ENCODE peak calls at places on chromosomes 16 and 17, in ten cellular contexts. Q, F, W, R, X, Y, H, K, O and A are unnamed samples.
A peak's percentile ranks its signal among the peaks of the same experiment; 100 is the strongest.

GRCh38 chr17:35799942-35800341 is 4.5 kb upstream of the MMP28 start:
- DNase-seq in Q (no peak), F (no peak), W (no peak), R (no peak), X (peak; percentile 30), Y (no peak), H (no peak), K (no peak), O (no peak), A (no peak)

GRCh38 chr16:11254913-11255736 is 879 bp downstream of the SOCS1 start:
- DNase-seq in Q (no peak), F (no peak), W (peak; percentile 64), R (no peak), X (no peak), Y (peak; percentile 57), H (no peak), K (peak; percentile 75), O (peak; percentile 63), A (peak; percentile 74)

GRCh38 chr16:116015-116414 is 22.5 kb downstream of the NPRL3 start:
- DNase-seq in Q (no peak), F (no peak), W (no peak), R (no peak), X (no peak), Y (no peak), H (no peak), K (no peak), O (no peak), A (no peak)

GRCh38 chr16:72060405-72060804 is 2.6 kb upstream of the HPR start:
- DNase-seq in Q (no peak), F (no peak), W (no peak), R (no peak), X (no peak), Y (no peak), H (no peak), K (no peak), O (no peak), A (no peak)

GRCh38 chr17:70099267-70099666 is 24.2 kb downstream of the KCNJ16 start:
- DNase-seq in Q (no peak), F (no peak), W (no peak), R (no peak), X (peak; percentile 19), Y (no peak), H (no peak), K (no peak), O (no peak), A (no peak)

GRCh38 chr17:28622186-28622585 is 8.2 kb upstream of the RSKR start:
- DNase-seq in Q (no peak), F (no peak), W (no peak), R (no peak), X (no peak), Y (no peak), H (no peak), K (no peak), O (no peak), A (no peak)

GRCh38 chr17:69539274-69539673 is 124.8 kb downstream of the MAP2K6 start:
- DNase-seq in Q (no peak), F (no peak), W (no peak), R (no peak), X (no peak), Y (no peak), H (no peak), K (no peak), O (no peak), A (no peak)

GRCh38 chr16:81238296-81239011 is at the start of gene BCO1:
- DNase-seq in Q (no peak), F (peak; percentile 63), W (no peak), R (peak; percentile 17), X (peak; percentile 76), Y (no peak), H (peak; percentile 18), K (no peak), O (no peak), A (no peak)

GRCh38 chr16:2698103-2698870 is 16.0 kb downstream of the KCTD5 start:
- DNase-seq in Q (no peak), F (no peak), W (no peak), R (no peak), X (no peak), Y (no peak), H (no peak), K (no peak), O (no peak), A (no peak)

GRCh38 chr17:45073414-45074070 is 12.4 kb downstream of the NMT1 start:
- DNase-seq in Q (no peak), F (peak; percentile 63), W (no peak), R (no peak), X (no peak), Y (no peak), H (peak; percentile 93), K (no peak), O (no peak), A (no peak)

GRCh38 chr17:76845524-76845923 is 22.7 kb upstream of the MGAT5B start:
- DNase-seq in Q (no peak), F (no peak), W (no peak), R (no peak), X (no peak), Y (no peak), H (no peak), K (no peak), O (no peak), A (no peak)

GRCh38 chr16:69890114-69890890 is 60.8 kb upstream of the CLEC18A start:
- DNase-seq in Q (no peak), F (no peak), W (no peak), R (no peak), X (no peak), Y (no peak), H (no peak), K (no peak), O (no peak), A (no peak)

GRCh38 chr17:8503807-8504206 is 68.1 kb downstream of the NDEL1 start:
- DNase-seq in Q (no peak), F (no peak), W (no peak), R (no peak), X (no peak), Y (no peak), H (no peak), K (no peak), O (no peak), A (no peak)

GRCh38 chr16:77949445-77949844 is 72.9 kb upstream of the CLEC3A start:
- DNase-seq in Q (no peak), F (no peak), W (no peak), R (no peak), X (no peak), Y (no peak), H (no peak), K (no peak), O (no peak), A (no peak)

GRCh38 chr16:89357055-89357454 is 133.3 kb downstream of the ANKRD11 start:
- DNase-seq in Q (no peak), F (no peak), W (peak; percentile 74), R (no peak), X (peak; percentile 17), Y (no peak), H (no peak), K (no peak), O (peak; percentile 77), A (no peak)

GRCh38 chr17:13869301-13869700 is 200.0 kb upstream of the COX10 start:
- DNase-seq in Q (no peak), F (no peak), W (no peak), R (no peak), X (no peak), Y (no peak), H (no peak), K (no peak), O (no peak), A (no peak)

GRCh38 chr16:12685806-12686205 is 117.9 kb downstream of the CPPED1 start:
- DNase-seq in Q (no peak), F (peak; percentile 24), W (no peak), R (no peak), X (no peak), Y (no peak), H (no peak), K (no peak), O (no peak), A (no peak)

GRCh38 chr16:72099377-72099818 is 5.8 kb downstream of the DHX38 start:
- DNase-seq in Q (no peak), F (peak; percentile 8), W (peak; percentile 29), R (no peak), X (peak; percentile 62), Y (no peak), H (no peak), K (no peak), O (peak; percentile 29), A (no peak)

GRCh38 chr16:68644715-68645493 is at the start of gene CDH3:
- DNase-seq in Q (peak; percentile 59), F (no peak), W (no peak), R (no peak), X (no peak), Y (no peak), H (no peak), K (no peak), O (peak; percentile 30), A (peak; percentile 58)

GRCh38 chr16:84391151-84391873 is 23.0 kb downstream of the ATP2C2 start:
- DNase-seq in Q (no peak), F (no peak), W (no peak), R (no peak), X (no peak), Y (no peak), H (no peak), K (no peak), O (no peak), A (no peak)

GRCh38 chr17:50153650-50154575 is 3.4 kb upstream of the PPP1R9B start:
- DNase-seq in Q (no peak), F (no peak), W (no peak), R (no peak), X (no peak), Y (no peak), H (no peak), K (no peak), O (no peak), A (no peak)